ENCODE peak calls at places on chromosomes 7 and 10, in four cellular contexts. K, R, G and V are unnamed samples. For H3K27me3, the result is how much of the 10 kb centered on the place peaks cover.

GRCh38 chr7:28018446-28018845 is 162.1 kb downstream of the JAZF1 start:
- DNase-seq in K (no peak), R (no peak), G (no peak), V (no peak)

GRCh38 chr7:90624128-90624980 is 28.2 kb downstream of the CDK14 start:
- DNase-seq in K (no peak), R (peak), G (no peak), V (no peak)

GRCh38 chr7:28688651-28689050 is 269.5 kb downstream of the TRIL start:
- DNase-seq in K (no peak), R (no peak), G (no peak), V (no peak)

GRCh38 chr10:134743-135600 is at the start of gene ZMYND11:
- DNase-seq in K (no peak), R (peak), G (peak), V (no peak)

GRCh38 chr10:93806882-93807281 is 49.1 kb downstream of the LGI1 start:
- DNase-seq in K (no peak), R (no peak), G (no peak), V (no peak)

GRCh38 chr7:141460781-141461715 is 90.2 kb upstream of the AGK start:
- DNase-seq in K (no peak), R (no peak), G (no peak), V (no peak)

GRCh38 chr7:68700414-68700813 is 897.9 kb upstream of the AUTS2 start:
- DNase-seq in K (no peak), R (peak), G (no peak), V (no peak)

GRCh38 chr10:81865581-81865980 is 9.4 kb upstream of the NRG3 start:
- DNase-seq in K (no peak), R (no peak), G (peak), V (no peak)

GRCh38 chr7:84245831-84246230 is 51.2 kb upstream of the SEMA3A start:
- DNase-seq in K (no peak), R (no peak), G (peak), V (no peak)

GRCh38 chr7:130622866-130623265 is 45.7 kb downstream of the COPG2 start:
- DNase-seq in K (no peak), R (no peak), G (no peak), V (no peak)

GRCh38 chr7:129748710-129749109 is 137.2 kb downstream of the NRF1 start:
- DNase-seq in K (no peak), R (no peak), G (no peak), V (no peak)

GRCh38 chr10:12320892-12321291 is 28.5 kb upstream of the CAMK1D start:
- DNase-seq in K (no peak), R (no peak), G (no peak), V (no peak)

GRCh38 chr10:42781893-42782445 is 626 bp upstream of the BMS1 start:
- DNase-seq in K (no peak), R (no peak), G (no peak), V (no peak)

GRCh38 chr7:48280100-48280499 is 108.8 kb downstream of the ABCA13 start:
- DNase-seq in K (no peak), R (peak), G (no peak), V (no peak)

GRCh38 chr10:107665459-107665858 is 501.0 kb upstream of the SORCS1 start:
- DNase-seq in K (no peak), R (no peak), G (no peak), V (no peak)

GRCh38 chr10:124516181-124516580 is 54.6 kb downstream of the LHPP start:
- DNase-seq in K (no peak), R (no peak), G (no peak), V (no peak)

GRCh38 chr10:120586471-120586872 is 129.4 kb downstream of the PLPP4 start:
- DNase-seq in K (no peak), R (peak), G (no peak), V (peak)

GRCh38 chr7:143375298-143376034 is 5.7 kb upstream of the ZYX start:
- DNase-seq in K (no peak), R (no peak), G (no peak), V (no peak)

GRCh38 chr7:39465055-39465929 is 100.9 kb upstream of the YAE1 start:
- DNase-seq in K (peak), R (peak), G (peak), V (peak)

GRCh38 chr7:54719425-54719824 is 39.6 kb downstream of the SEC61G start:
- DNase-seq in K (no peak), R (no peak), G (no peak), V (no peak)

GRCh38 chr7:121085922-121086321 is 97.4 kb downstream of the CPED1 start:
- DNase-seq in K (no peak), R (peak), G (no peak), V (no peak)

GRCh38 chr10:86104156-86104555 is 262.4 kb downstream of the GRID1 start:
- DNase-seq in K (no peak), R (no peak), G (no peak), V (no peak)

GRCh38 chr7:143005632-143006260 is 21.2 kb downstream of the OR9A2 start:
- DNase-seq in K (no peak), R (no peak), G (no peak), V (no peak)

GRCh38 chr10:804787-805634 is 115.5 kb upstream of the DIP2C start:
- DNase-seq in K (no peak), R (no peak), G (peak), V (no peak)

GRCh38 chr10:86348321-86349210 is 18.0 kb downstream of the GRID1 start:
- DNase-seq in K (no peak), R (no peak), G (peak), V (no peak)

GRCh38 chr7:11434371-11434770 is 397.6 kb downstream of the THSD7A start:
- DNase-seq in K (no peak), R (no peak), G (no peak), V (no peak)

GRCh38 chr7:128708235-128708634 is 30.9 kb upstream of the CALU start:
- DNase-seq in K (no peak), R (no peak), G (peak), V (no peak)

GRCh38 chr7:134547738-134548054 is 1.2 kb upstream of the AKR1B15 start:
- DNase-seq in K (no peak), R (no peak), G (no peak), V (peak)

GRCh38 chr7:46145412-46145811 is 224.3 kb upstream of the IGFBP3 start:
- DNase-seq in K (no peak), R (peak), G (peak), V (peak)

GRCh38 chr7:98240961-98241673 is 10.9 kb downstream of the TECPR1 start:
- DNase-seq in K (peak), R (no peak), G (peak), V (no peak)

GRCh38 chr10:7122561-7122960 is 288.3 kb downstream of the SFMBT2 start:
- DNase-seq in K (no peak), R (no peak), G (no peak), V (no peak)

GRCh38 chr10:7121154-7121797 is 289.6 kb downstream of the SFMBT2 start:
- DNase-seq in K (peak), R (peak), G (peak), V (no peak)

GRCh38 chr10:7117806-7118674 is 292.8 kb downstream of the SFMBT2 start:
- DNase-seq in K (no peak), R (no peak), G (no peak), V (no peak)

GRCh38 chr10:7117177-7117799 is 293.5 kb downstream of the SFMBT2 start:
- DNase-seq in K (no peak), R (no peak), G (no peak), V (no peak)

GRCh38 chr10:7119325-7120015 is 291.4 kb downstream of the SFMBT2 start:
- DNase-seq in K (no peak), R (no peak), G (no peak), V (no peak)
- H3K27me3 ChIP-seq in K (under half), R (under half), G (under half), V (under half)

GRCh38 chr7:99268361-99268908 is 4.2 kb upstream of the MYH16 start:
- DNase-seq in K (no peak), R (no peak), G (no peak), V (no peak)
- H3K27me3 ChIP-seq in K (under half), R (under half), G (under half), V (under half)

GRCh38 chr10:74880041-74880440 is 53.6 kb downstream of the KAT6B start:
- DNase-seq in K (no peak), R (no peak), G (no peak), V (no peak)
- H3K27me3 ChIP-seq in K (under half), R (under half), G (under half), V (under half)

GRCh38 chr7:124033807-124034753 is 1.2 kb upstream of the TMEM229A start:
- DNase-seq in K (no peak), R (no peak), G (peak), V (no peak)
- H3K27me3 ChIP-seq in K (under half), R (half or more), G (under half), V (under half)

GRCh38 chr10:8588135-8588534 is 533.6 kb downstream of the GATA3 start:
- DNase-seq in K (no peak), R (no peak), G (no peak), V (no peak)
- H3K27me3 ChIP-seq in K (under half), R (under half), G (under half), V (under half)

GRCh38 chr7:152704796-152705384 is 28.9 kb upstream of the XRCC2 start:
- DNase-seq in K (no peak), R (no peak), G (no peak), V (no peak)
- H3K27me3 ChIP-seq in K (under half), R (under half), G (under half), V (under half)

GRCh38 chr7:101265622-101266516 is 21.0 kb upstream of the FIS1 start:
- DNase-seq in K (no peak), R (no peak), G (no peak), V (no peak)
- H3K27me3 ChIP-seq in K (under half), R (under half), G (under half), V (under half)